ENCODE peak calls at places on chromosomes 13 and 19, in ten cellular contexts. O is midbrain; E is NCI-H1436; B is activated effector memory CD4-positive, alpha-beta T cell treated with Interleukin-2 at 50 U/mL for 16 hours; P is PC-3; U is WTC11; K is activated T-helper 1 cell treated with anti-CD3 and anti-CD28 coated beads, Interleukin-12 subunit alpha, Interleukin-12 subunit beta, Interleukin-2, Interleukin-4 antibody, amounts not matched to agents 30 ng/mL and 10 ng/mL and 1 ng/mL, durations not matched to agents 14 hours and 24 hours and 36 hours; X is mucosa of descending colon; C is HS-27A; N is retinal pigment epithelial cell. T is an unnamed sample.

GRCh38 chr19:12782424-12783225 is 7.3 kb upstream of the HOOK2 start:
- DNase-seq in K (peak; percentile 87), E (peak; percentile 63), P (peak; percentile 68), O (peak; percentile 84), C (no peak), U (peak; percentile 63), X (peak; percentile 87), B (peak; percentile 90), N (no peak), T (peak; percentile 81)

GRCh38 chr19:42284066-42284501 is 15.0 kb downstream of the CIC start:
- DNase-seq in P (no peak), O (peak; percentile 81), K (peak; percentile 79), X (peak; percentile 71), N (no peak), C (no peak), U (peak; percentile 62), B (peak; percentile 79), E (peak; percentile 81), T (peak; percentile 83)

GRCh38 chr13:97911311-97912138 is 42.0 kb upstream of the IPO5 start:
- DNase-seq in K (no peak), P (peak; percentile 59), C (no peak), O (no peak), E (no peak), X (peak; percentile 8), B (no peak), U (peak; percentile 63), N (no peak), T (peak; percentile 45)

GRCh38 chr13:98324105-98324504 is 147.0 kb upstream of the RNF113B start:
- DNase-seq in B (no peak), P (no peak), U (no peak), C (no peak), E (no peak), X (no peak), N (no peak), O (no peak), K (no peak), T (no peak)

GRCh38 chr19:31312629-31313244 is 36.5 kb downstream of the TSHZ3 start:
- DNase-seq in E (no peak), K (no peak), C (no peak), P (no peak), B (no peak), U (no peak), N (no peak), X (no peak), O (no peak), T (no peak)

GRCh38 chr19:36672368-36672767 is 5.7 kb upstream of the ZNF461 start:
- DNase-seq in E (no peak), X (no peak), N (no peak), K (no peak), B (no peak), U (no peak), O (no peak), P (no peak), C (no peak), T (no peak)

GRCh38 chr13:111906306-111906705 is 160.6 kb upstream of the SOX1 start:
- DNase-seq in E (no peak), C (no peak), P (no peak), N (no peak), O (no peak), B (no peak), X (no peak), K (no peak), U (no peak), T (no peak)

GRCh38 chr13:41809962-41810361 is 150.9 kb downstream of the VWA8 start:
- DNase-seq in E (no peak), X (no peak), P (no peak), K (no peak), O (no peak), C (no peak), B (no peak), U (no peak), N (no peak), T (no peak)

GRCh38 chr13:110442946-110443632 is 118.4 kb downstream of the RAB20 start:
- DNase-seq in N (no peak), O (no peak), U (no peak), K (no peak), X (no peak), C (no peak), E (no peak), B (no peak), P (peak; percentile 47), T (peak; percentile 72)

GRCh38 chr19:10764340-10764894 is 46.5 kb downstream of the DNM2 start:
- DNase-seq in P (no peak), E (no peak), U (no peak), X (peak; percentile 89), K (no peak), C (no peak), N (no peak), O (no peak), B (no peak), T (no peak)

GRCh38 chr19:6232567-6232966 is 47.2 kb downstream of the MLLT1 start:
- DNase-seq in K (no peak), U (no peak), O (no peak), P (peak; percentile 67), X (no peak), E (no peak), C (peak; percentile 34), N (no peak), B (no peak), T (peak; percentile 95)

GRCh38 chr19:57719901-57720519 is 7.4 kb downstream of the ZNF671 start:
- DNase-seq in E (no peak), K (no peak), C (no peak), O (no peak), B (no peak), X (no peak), U (no peak), P (no peak), N (no peak), T (no peak)

GRCh38 chr13:76887070-76887563 is 912 bp upstream of the KCTD12 start:
- DNase-seq in C (no peak), X (peak; percentile 21), U (peak; percentile 45), B (no peak), O (no peak), N (no peak), E (no peak), P (no peak), K (no peak), T (no peak)

GRCh38 chr13:76383671-76384461 is 502.3 kb downstream of the KCTD12 start:
- DNase-seq in C (no peak), O (no peak), K (no peak), P (peak; percentile 76), N (peak; percentile 24), B (no peak), X (peak; percentile 12), E (no peak), U (no peak), T (peak; percentile 80)

GRCh38 chr13:113649212-113649611 is 8.8 kb downstream of the ATP4B start:
- DNase-seq in E (no peak), B (no peak), O (no peak), P (no peak), K (no peak), U (peak; percentile 17), X (no peak), C (no peak), N (no peak), T (no peak)

GRCh38 chr19:48755787-48756674 is 707 bp downstream of the FGF21 start:
- DNase-seq in P (no peak), U (no peak), E (no peak), B (no peak), K (no peak), O (no peak), X (no peak), C (no peak), N (no peak), T (no peak)

GRCh38 chr13:54185785-54186184 is 1157.2 kb downstream of the OLFM4 start:
- DNase-seq in O (no peak), C (no peak), U (peak; percentile 51), K (no peak), E (no peak), X (no peak), B (no peak), N (no peak), P (peak; percentile 25), T (no peak)

GRCh38 chr19:10295305-10295846 is 5.6 kb downstream of the ICAM5 start:
- DNase-seq in B (peak; percentile 61), N (no peak), P (no peak), X (peak; percentile 64), U (peak; percentile 58), C (no peak), K (peak; percentile 73), O (no peak), E (no peak), T (no peak)

GRCh38 chr13:87123987-87124784 is 547.0 kb upstream of the SLITRK5 start:
- DNase-seq in B (no peak), C (peak; percentile 4), O (no peak), P (peak; percentile 90), X (no peak), U (peak; percentile 16), K (no peak), E (no peak), N (peak; percentile 89), T (peak; percentile 0)

GRCh38 chr13:100124265-100124664 is 35.4 kb downstream of the PCCA start:
- DNase-seq in C (no peak), P (no peak), E (no peak), K (no peak), N (no peak), U (no peak), X (no peak), O (no peak), B (no peak), T (peak; percentile 45)

GRCh38 chr13:109390391-109390790 is 396.0 kb downstream of the IRS2 start:
- DNase-seq in C (no peak), N (no peak), P (no peak), O (no peak), X (no peak), U (no peak), B (no peak), E (no peak), K (no peak), T (no peak)

GRCh38 chr19:30637926-30638325 is 265.7 kb downstream of the ZNF536 start:
- DNase-seq in N (no peak), K (no peak), O (no peak), C (no peak), U (no peak), X (no peak), E (no peak), B (no peak), P (no peak), T (no peak)

GRCh38 chr13:105276571-105276970 is 1258.9 kb downstream of the EFNB2 start:
- DNase-seq in K (no peak), O (no peak), N (no peak), C (no peak), U (no peak), B (no peak), X (no peak), E (peak; percentile 20), P (no peak), T (no peak)

GRCh38 chr13:111211789-111212516 is 96.8 kb downstream of the ARHGEF7 start:
- DNase-seq in O (no peak), K (no peak), P (no peak), X (no peak), U (no peak), E (no peak), N (no peak), C (no peak), B (no peak), T (peak; percentile 34)

GRCh38 chr13:73934215-73934623 is 200.0 kb downstream of the KLF12 start:
- DNase-seq in U (no peak), K (no peak), E (no peak), X (no peak), C (no peak), B (no peak), P (peak; percentile 74), O (no peak), N (no peak), T (peak; percentile 27)

GRCh38 chr13:50222569-50223332 is 207.5 kb downstream of the KCNRG start:
- DNase-seq in E (no peak), O (peak; percentile 30), B (peak; percentile 20), K (no peak), P (peak; percentile 66), C (no peak), X (peak; percentile 52), N (no peak), U (peak; percentile 14), T (peak; percentile 69)

GRCh38 chr13:99526549-99526948 is 25.3 kb downstream of the TM9SF2 start:
- DNase-seq in E (no peak), C (no peak), K (no peak), B (no peak), X (no peak), U (no peak), P (no peak), O (no peak), N (no peak), T (no peak)